ENCODE peak calls at places on chromosomes 12 and 14, in nine cellular contexts. N is HCT116, Y is PC-9, T is hepatocyte, S is GM23338, A is OCI-LY7, G is PC-3, O is GM23248, R is SK-N-SH. L is an unnamed sample.

GRCh38 chr14:32593290-32593942 is 264.3 kb downstream of the AKAP6 start:
- DNase-seq in N (no peak), Y (no peak), T (no peak), S (no peak), A (no peak), G (peak; percentile 48), O (peak; percentile 90), R (no peak), L (no peak)

GRCh38 chr14:41605550-41606248 is 977 bp upstream of the LRFN5 start:
- DNase-seq in N (no peak), Y (no peak), T (peak; percentile 56), S (peak; percentile 94), A (no peak), G (no peak), O (peak; percentile 55), R (no peak), L (no peak)

GRCh38 chr12:93582351-93582750 is 9.9 kb downstream of the SOCS2 start:
- DNase-seq in N (no peak), Y (no peak), T (no peak), S (no peak), A (no peak), G (no peak), O (no peak), R (no peak), L (no peak)

GRCh38 chr14:51201890-51202289 is 38.2 kb upstream of the TMX1 start:
- DNase-seq in N (no peak), Y (no peak), T (no peak), S (no peak), A (no peak), G (no peak), O (no peak), R (no peak), L (no peak)

GRCh38 chr12:12209675-12210074 is 57.2 kb downstream of the LRP6 start:
- DNase-seq in N (no peak), Y (no peak), T (no peak), S (no peak), A (no peak), G (no peak), O (no peak), R (no peak), L (no peak)

GRCh38 chr12:2582631-2583616 is 211.8 kb upstream of the FKBP4 start:
- DNase-seq in N (peak; percentile 10), Y (peak; percentile 29), T (peak; percentile 81), S (peak; percentile 83), A (peak; percentile 48), G (peak; percentile 49), O (peak; percentile 80), R (peak; percentile 92), L (peak; percentile 76)

GRCh38 chr12:6613776-6614512 is 6.8 kb upstream of the CHD4 start:
- DNase-seq in N (peak; percentile 95), Y (peak; percentile 97), T (peak; percentile 98), S (peak; percentile 95), A (peak; percentile 42), G (peak; percentile 77), O (peak; percentile 97), R (peak; percentile 88), L (peak; percentile 54)

GRCh38 chr14:104563742-104564615 is 15.6 kb upstream of the C14orf180 start:
- DNase-seq in N (peak; percentile 51), Y (peak; percentile 62), T (peak; percentile 84), S (peak; percentile 90), A (peak; percentile 38), G (peak; percentile 73), O (peak; percentile 63), R (peak; percentile 98), L (no peak)

GRCh38 chr12:15629108-15629507 is 160.1 kb downstream of the EPS8 start:
- DNase-seq in N (peak; percentile 94), Y (peak; percentile 79), T (peak; percentile 74), S (peak; percentile 38), A (no peak), G (peak; percentile 90), O (peak; percentile 89), R (no peak), L (no peak)

GRCh38 chr12:124862768-124863408 is 776 bp downstream of the SCARB1 start:
- DNase-seq in N (no peak), Y (no peak), T (peak; percentile 54), S (peak; percentile 43), A (peak; percentile 69), G (peak; percentile 47), O (peak; percentile 41), R (peak; percentile 70), L (peak; percentile 25)

GRCh38 chr12:61272441-61272840 is 987.8 kb upstream of the USP15 start:
- DNase-seq in N (peak; percentile 3), Y (no peak), T (no peak), S (no peak), A (no peak), G (peak; percentile 66), O (no peak), R (no peak), L (no peak)

GRCh38 chr12:117579939-117580717 is 218.7 kb upstream of the NOS1 start:
- DNase-seq in N (no peak), Y (no peak), T (no peak), S (no peak), A (no peak), G (no peak), O (no peak), R (no peak), L (no peak)

GRCh38 chr12:9244894-9245293 is 36.7 kb upstream of the PZP start:
- DNase-seq in N (no peak), Y (no peak), T (no peak), S (no peak), A (no peak), G (peak; percentile 15), O (peak; percentile 33), R (no peak), L (no peak)

GRCh38 chr12:100114574-100114973 is 28.1 kb downstream of the BLTP3B start:
- DNase-seq in N (no peak), Y (no peak), T (no peak), S (no peak), A (no peak), G (no peak), O (no peak), R (no peak), L (no peak)

DNA sequence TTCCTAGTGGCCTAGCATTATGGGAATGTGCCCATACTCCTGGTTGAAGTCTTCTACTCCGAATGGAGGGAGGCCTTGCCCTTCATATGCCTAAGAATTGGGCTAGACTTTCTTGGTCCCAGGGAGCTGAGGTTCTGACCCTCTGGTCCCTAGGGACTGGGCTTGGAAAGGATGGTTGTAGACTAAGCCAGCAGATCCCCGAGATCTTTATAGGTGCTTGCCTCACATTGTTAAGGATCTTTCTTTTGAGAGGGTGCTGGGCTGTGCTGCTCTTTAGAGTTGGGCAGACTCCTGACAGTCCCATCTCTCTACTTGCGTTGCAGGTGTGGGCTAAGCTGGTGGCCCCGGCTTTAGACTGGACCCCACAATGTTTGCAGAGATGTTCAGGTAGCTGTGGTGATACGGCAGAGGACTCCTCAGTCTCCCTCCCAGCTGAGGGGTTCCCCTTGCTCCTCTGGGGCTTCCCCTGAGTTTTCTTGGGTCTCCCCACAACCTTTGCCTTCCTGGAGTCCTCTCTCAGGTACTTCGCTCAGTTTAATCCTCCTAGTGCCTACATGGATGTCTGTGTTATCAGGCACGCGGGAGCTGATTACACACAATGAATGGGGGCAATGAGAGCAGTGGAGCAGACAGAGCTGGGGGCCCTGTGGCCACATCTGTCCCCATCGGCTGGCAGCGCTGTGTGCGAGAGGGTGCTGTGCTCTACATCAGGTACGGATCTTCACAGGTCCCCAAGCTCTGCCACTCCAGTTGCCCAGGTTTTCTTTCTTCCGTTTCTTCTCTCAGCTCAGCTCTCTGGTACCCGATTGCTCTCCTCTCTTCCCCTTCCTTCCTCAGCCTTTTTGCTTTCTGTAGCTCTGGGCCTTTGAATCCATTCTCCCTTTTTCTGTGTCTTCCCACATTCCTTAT is 1.3 kb downstream of the MBD6 start:
- DNase-seq in N (no peak), Y (no peak), T (no peak), S (no peak), A (peak; percentile 55), G (no peak), O (no peak), R (no peak), L (peak; percentile 5)
- H3K4me1 ChIP-seq in N (peaks cover 42% of the 10 kb centered on the region), Y (peaks cover 23% of the 10 kb centered on the region), T (peaks cover 29% of the 10 kb centered on the region), S (peaks cover 32% of the 10 kb centered on the region), A (peaks cover 42% of the 10 kb centered on the region), G (peaks cover 37% of the 10 kb centered on the region), O (peaks cover 23% of the 10 kb centered on the region), R (peaks cover 40% of the 10 kb centered on the region), L (peaks cover 16% of the 10 kb centered on the region)

GRCh38 chr12:49964849-49965624 is 3.4 kb downstream of the AQP5 start:
- DNase-seq in N (no peak), Y (no peak), T (no peak), S (no peak), A (no peak), G (no peak), O (no peak), R (no peak), L (no peak)

GRCh38 chr12:49962861-49963765 is 1.4 kb downstream of the AQP5 start:
- DNase-seq in N (peak; percentile 29), Y (peak; percentile 97), T (no peak), S (no peak), A (no peak), G (peak; percentile 91), O (peak; percentile 31), R (no peak), L (no peak)

GRCh38 chr12:49961993-49962764 is 507 bp downstream of the AQP5 start:
- DNase-seq in N (no peak), Y (no peak), T (no peak), S (peak; percentile 66), A (no peak), G (no peak), O (no peak), R (no peak), L (no peak)

GRCh38 chr12:49965836-49966235 is 4.2 kb downstream of the AQP5 start:
- DNase-seq in N (no peak), Y (no peak), T (no peak), S (no peak), A (no peak), G (no peak), O (no peak), R (no peak), L (no peak)

GRCh38 chr12:49963976-49964815 is 2.5 kb downstream of the AQP5 start:
- DNase-seq in N (no peak), Y (no peak), T (no peak), S (no peak), A (no peak), G (no peak), O (no peak), R (no peak), L (no peak)
- H3K36me3 ChIP-seq in N (no peaks in the 10 kb centered on the region), Y (no peaks in the 10 kb centered on the region), T (no peaks in the 10 kb centered on the region), S (no peaks in the 10 kb centered on the region), A (no peaks in the 10 kb centered on the region), G (no peaks in the 10 kb centered on the region), O (no peaks in the 10 kb centered on the region), R (no peaks in the 10 kb centered on the region), L (no peaks in the 10 kb centered on the region)

GRCh38 chr14:64202731-64203130 is 91.4 kb downstream of the ESR2 start:
- DNase-seq in N (no peak), Y (no peak), T (no peak), S (no peak), A (no peak), G (no peak), O (no peak), R (no peak), L (no peak)
- H3K9me2 ChIP-seq in N (no peaks in the 10 kb centered on the region), Y (no peaks in the 10 kb centered on the region), T (no peaks in the 10 kb centered on the region), S (no peaks in the 10 kb centered on the region), A (no peaks in the 10 kb centered on the region), G (no peaks in the 10 kb centered on the region), O (no peaks in the 10 kb centered on the region), R (no peaks in the 10 kb centered on the region), L (no peaks in the 10 kb centered on the region)

DNA sequence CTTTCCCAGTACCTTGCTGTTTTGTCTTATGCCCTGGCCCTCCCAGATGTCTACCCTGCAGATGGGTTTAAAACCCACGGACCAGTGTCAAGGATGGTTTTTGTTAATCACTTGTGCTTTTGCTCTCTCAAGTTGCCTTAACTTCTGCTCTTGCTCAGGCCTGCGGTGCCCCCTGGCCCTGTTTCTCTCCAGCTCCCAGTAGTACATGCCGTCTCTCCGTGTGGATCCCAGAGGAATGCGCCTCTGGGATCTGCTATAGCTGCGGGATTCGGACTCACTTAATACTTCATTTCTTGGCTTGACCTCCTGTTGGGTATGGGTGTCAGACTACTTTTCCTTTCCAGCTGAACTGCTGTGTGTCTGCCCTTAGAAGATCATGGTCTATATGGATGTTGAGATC is 14.5 kb downstream of the PLEKHG3 start:
- DNase-seq in N (no peak), Y (no peak), T (no peak), S (no peak), A (no peak), G (no peak), O (no peak), R (no peak), L (no peak)
- H3K4me1 ChIP-seq in N (peaks cover 99% of the 10 kb centered on the region), Y (peaks cover 84% of the 10 kb centered on the region), T (peaks cover 82% of the 10 kb centered on the region), S (peaks cover 87% of the 10 kb centered on the region), A (no peaks in the 10 kb centered on the region), G (peaks cover 62% of the 10 kb centered on the region), O (peaks cover 23% of the 10 kb centered on the region), R (peaks cover 11% of the 10 kb centered on the region), L (no peaks in the 10 kb centered on the region)

L was measured in MM.1S.